ENCODE peak calls at places on chromosomes 1 and 21, in six cellular contexts. D, Q, V, S, O and C are unnamed samples.

GRCh38 chr1:169741666-169742394 is 8.0 kb upstream of the SELE start:
- DNase-seq in D (no peak), Q (no peak), V (peak; percentile 35), S (no peak), O (peak; percentile 63), C (peak; percentile 75)

GRCh38 chr1:178273707-178274410 is 180.0 kb downstream of the RASAL2 start:
- DNase-seq in D (no peak), Q (no peak), V (no peak), S (no peak), O (peak; percentile 33), C (peak; percentile 53)

GRCh38 chr1:30225336-30225735 is 498.0 kb downstream of the MATN1 start:
- DNase-seq in D (no peak), Q (no peak), V (no peak), S (no peak), O (no peak), C (no peak)

GRCh38 chr1:234997201-234998173 is 131.2 kb downstream of the TOMM20 start:
- DNase-seq in D (peak; percentile 100), Q (peak; percentile 99), V (peak; percentile 100), S (peak; percentile 95), O (peak; percentile 99), C (peak; percentile 100)

GRCh38 chr21:32348604-32349332 is 44.0 kb downstream of the URB1 start:
- DNase-seq in D (no peak), Q (no peak), V (no peak), S (no peak), O (no peak), C (no peak)

GRCh38 chr1:28415246-28415645 is 45.7 kb downstream of the PHACTR4 start:
- DNase-seq in D (no peak), Q (no peak), V (no peak), S (no peak), O (no peak), C (no peak)

GRCh38 chr1:155207578-155208405 is at the start of gene THBS3:
- DNase-seq in D (no peak), Q (no peak), V (no peak), S (no peak), O (peak; percentile 27), C (peak; percentile 46)

GRCh38 chr21:32940079-32941014 is 85.4 kb upstream of the OLIG2 start:
- DNase-seq in D (no peak), Q (no peak), V (no peak), S (peak; percentile 41), O (no peak), C (peak; percentile 35)

GRCh38 chr1:116772648-116773045 is 18.4 kb downstream of the CD2 start:
- DNase-seq in D (no peak), Q (no peak), V (peak; percentile 71), S (no peak), O (no peak), C (no peak)

GRCh38 chr1:23478896-23479790 is 4.8 kb downstream of the ASAP3 start:
- DNase-seq in D (no peak), Q (peak; percentile 76), V (peak; percentile 66), S (peak; percentile 38), O (peak; percentile 30), C (peak; percentile 67)

GRCh38 chr1:43421976-43422750 is 31.6 kb downstream of the HYI start:
- DNase-seq in D (no peak), Q (no peak), V (no peak), S (no peak), O (no peak), C (no peak)

GRCh38 chr1:169745015-169745861 is 11.4 kb upstream of the SELE start:
- DNase-seq in D (no peak), Q (no peak), V (peak; percentile 61), S (no peak), O (peak; percentile 62), C (peak; percentile 83)

GRCh38 chr1:19616489-19616888 is 27.6 kb upstream of the NBL1 start:
- DNase-seq in D (no peak), Q (no peak), V (no peak), S (no peak), O (no peak), C (peak; percentile 56)

GRCh38 chr21:39051561-39051949 is 131.7 kb downstream of the PSMG1 start:
- DNase-seq in D (peak; percentile 98), Q (no peak), V (peak; percentile 41), S (no peak), O (peak; percentile 37), C (no peak)

GRCh38 chr1:17527036-17527914 is 12.2 kb upstream of the ARHGEF10L start:
- DNase-seq in D (no peak), Q (no peak), V (no peak), S (peak; percentile 40), O (no peak), C (peak; percentile 31)

GRCh38 chr1:51170342-51170741 is 65.7 kb upstream of the RNF11 start:
- DNase-seq in D (no peak), Q (no peak), V (peak; percentile 70), S (no peak), O (peak; percentile 3), C (no peak)

GRCh38 chr1:179825201-179825600 is 52.4 kb downstream of the TOR1AIP2 start:
- DNase-seq in D (no peak), Q (peak; percentile 29), V (no peak), S (no peak), O (no peak), C (no peak)

GRCh38 chr21:45885597-45885929 is 96.0 kb upstream of the COL6A1 start:
- DNase-seq in D (no peak), Q (no peak), V (no peak), S (no peak), O (no peak), C (no peak)

GRCh38 chr1:204696606-204697005 is 11.1 kb upstream of the LRRN2 start:
- DNase-seq in D (no peak), Q (no peak), V (no peak), S (no peak), O (no peak), C (no peak)

GRCh38 chr1:21089711-21090110 is 87.0 kb downstream of the EIF4G3 start:
- DNase-seq in D (no peak), Q (no peak), V (no peak), S (no peak), O (no peak), C (no peak)

GRCh38 chr1:18351735-18352134 is 129.0 kb upstream of the KLHDC7A start:
- DNase-seq in D (no peak), Q (no peak), V (no peak), S (no peak), O (no peak), C (no peak)

GRCh38 chr1:244319283-244320132 is 132.2 kb downstream of the ADSS2 start:
- DNase-seq in D (no peak), Q (no peak), V (peak; percentile 83), S (no peak), O (peak; percentile 77), C (peak; percentile 82)

GRCh38 chr1:17875171-17875881 is 120.2 kb downstream of the ACTL8 start:
- DNase-seq in D (no peak), Q (no peak), V (peak; percentile 43), S (no peak), O (peak; percentile 38), C (peak; percentile 18)

GRCh38 chr1:36304970-36305914 is 926 bp upstream of the SH3D21 start:
- DNase-seq in D (no peak), Q (no peak), V (no peak), S (peak; percentile 40), O (no peak), C (no peak)

DNA sequence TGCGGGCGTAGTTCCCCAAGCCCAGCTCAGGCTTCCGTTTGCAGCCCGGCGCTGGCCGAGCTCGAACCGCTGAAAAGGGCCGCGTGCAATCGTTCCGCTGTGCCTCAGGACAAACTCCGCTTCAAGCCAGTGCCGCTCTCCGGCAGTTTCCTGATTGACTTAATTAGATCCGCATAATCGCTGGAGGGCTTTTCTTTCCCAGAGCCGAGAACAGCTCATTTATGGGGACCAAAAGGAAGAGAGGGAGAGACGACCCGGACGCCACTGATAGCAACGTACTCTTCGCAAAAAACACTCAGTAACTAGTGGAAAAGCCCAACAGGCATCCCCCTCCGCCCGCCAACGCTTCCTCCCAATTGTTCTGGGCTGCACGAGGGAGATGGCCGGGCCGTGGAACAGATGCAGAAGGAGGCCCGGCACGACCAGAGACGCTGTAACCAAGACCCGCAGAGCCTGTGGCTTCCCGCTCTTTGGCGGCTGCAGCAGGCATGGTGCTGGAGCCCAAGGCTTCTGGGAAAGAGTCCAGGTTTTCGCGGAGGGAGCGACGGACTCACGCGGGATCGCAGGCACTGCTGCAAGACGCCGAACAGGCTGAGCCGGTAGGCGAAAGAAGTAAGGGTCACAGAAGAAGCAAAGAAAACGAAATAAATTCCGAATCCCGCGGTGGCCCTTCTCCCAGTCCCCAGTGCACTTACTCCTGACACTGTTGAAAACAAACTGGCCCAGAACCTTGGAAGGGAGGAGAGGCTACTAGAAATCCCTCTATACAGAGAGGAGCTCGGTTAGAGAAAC is 3.6 kb upstream of the FOXD2 start:
- DNase-seq in D (no peak), Q (peak; percentile 23), V (no peak), S (peak; percentile 56), O (peak; percentile 25), C (peak; percentile 52)
- H3K4me3 ChIP-seq in D (peak overlapping the region; percentile 20), Q (peak overlapping the region; percentile 29), V (peak overlapping the region; percentile 39), S (peak overlapping the region; percentile 47), O (peak overlapping the region; percentile 5), C (no peak overlapping the region)

GRCh38 chr1:75785320-75785963 is 614 bp upstream of the RABGGTB start:
- DNase-seq in D (no peak), Q (no peak), V (no peak), S (no peak), O (no peak), C (no peak)

GRCh38 chr1:75791022-75791421 is 5.0 kb downstream of the RABGGTB start:
- DNase-seq in D (no peak), Q (no peak), V (no peak), S (no peak), O (no peak), C (peak; percentile 29)

GRCh38 chr1:75785964-75786853 is at the start of gene RABGGTB:
- DNase-seq in D (peak; percentile 80), Q (peak; percentile 78), V (peak; percentile 87), S (peak; percentile 97), O (peak; percentile 95), C (peak; percentile 98)

GRCh38 chr1:75787524-75787923 is 1.5 kb downstream of the RABGGTB start:
- DNase-seq in D (no peak), Q (no peak), V (no peak), S (no peak), O (no peak), C (no peak)

GRCh38 chr1:75786901-75787455 is 922 bp downstream of the RABGGTB start:
- DNase-seq in D (no peak), Q (no peak), V (no peak), S (no peak), O (no peak), C (no peak)
- H3K4me3 ChIP-seq in D (peak overlapping the region; percentile 65), Q (peak overlapping the region; percentile 72), V (peak overlapping the region; percentile 94), S (peak overlapping the region; percentile 80), O (peak overlapping the region; percentile 96), C (peak overlapping the region; percentile 89)

DNA sequence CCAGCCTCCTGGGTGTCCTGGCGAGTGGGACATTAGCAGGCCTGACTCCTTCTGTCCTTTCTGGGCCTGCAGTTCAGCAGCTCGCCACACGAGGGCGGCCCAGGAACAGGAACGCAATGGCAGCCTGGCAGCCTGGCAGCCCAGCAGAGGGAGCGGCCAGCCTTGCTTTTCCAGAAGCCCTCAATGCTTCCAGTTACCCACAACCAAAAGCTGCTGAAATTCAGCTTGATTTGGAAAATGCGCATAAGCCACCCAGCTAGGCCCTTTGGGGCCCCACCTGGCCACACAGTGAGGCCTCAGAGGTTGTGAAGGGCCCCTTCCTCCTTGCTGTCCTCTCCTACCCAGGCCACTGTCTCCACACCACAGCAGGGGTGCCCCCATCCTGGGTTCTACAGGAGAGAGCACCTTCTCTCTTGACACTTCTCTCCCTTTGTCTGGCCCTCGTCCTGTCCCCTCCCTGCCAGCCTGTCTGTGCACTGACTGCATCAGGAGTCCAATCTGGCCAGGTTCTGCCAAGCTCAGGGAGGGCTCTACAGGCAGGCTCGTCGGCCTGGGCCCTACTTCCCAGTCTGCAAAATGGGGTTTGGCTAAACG is 103.4 kb upstream of the VAMP3 start:
- DNase-seq in D (peak; percentile 19), Q (peak; percentile 96), V (no peak), S (peak; percentile 91), O (peak; percentile 82), C (peak; percentile 86)
- H3K4me3 ChIP-seq in D (no peak overlapping the region), Q (no peak overlapping the region), V (no peak overlapping the region), S (no peak overlapping the region), O (no peak overlapping the region), C (no peak overlapping the region)

GRCh38 chr1:226223786-226224244 is 351 bp downstream of the MIXL1 start:
- DNase-seq in D (no peak), Q (no peak), V (no peak), S (peak; percentile 60), O (no peak), C (peak; percentile 7)
- H3K4me3 ChIP-seq in D (peak overlapping the region; percentile 31), Q (peak overlapping the region; percentile 29), V (peak overlapping the region; percentile 49), S (peak overlapping the region; percentile 56), O (peak overlapping the region; percentile 58), C (peak overlapping the region; percentile 44)